ENCODE peak calls at places on chromosomes 11 and 22, in seven cellular contexts. Z is cardiac muscle cell, S is left ventricle myocardium inferior, J is tibial nerve, E is heart left ventricle, O is bronchial epithelial cell, Y is fibroblast of pulmonary artery. B is an unnamed sample.

GRCh38 chr11:78759067-78759466 is 184.4 kb upstream of the NARS2 start:
- DNase-seq in Z (no peak), S (no peak), J (no peak), E (no peak), O (no peak), Y (no peak), B (no peak)

GRCh38 chr11:134643115-134643514 is 231.1 kb upstream of the B3GAT1 start:
- DNase-seq in Z (no peak), S (no peak), J (no peak), E (no peak), O (no peak), Y (no peak), B (no peak)

GRCh38 chr11:71364176-71364671 is 84.0 kb downstream of the DHCR7 start:
- DNase-seq in Z (no peak), S (no peak), J (no peak), E (no peak), O (no peak), Y (no peak), B (no peak)

GRCh38 chr11:66126808-66127555 is 56.9 kb downstream of the PACS1 start:
- DNase-seq in Z (peak), S (peak), J (peak), E (peak), O (peak), Y (peak), B (peak)

GRCh38 chr11:102733232-102733875 is 8.6 kb upstream of the MMP8 start:
- DNase-seq in Z (peak), S (peak), J (peak), E (peak), O (peak), Y (peak), B (peak)

GRCh38 chr11:4416306-4416705 is 22.8 kb upstream of the TRIM21 start:
- DNase-seq in Z (no peak), S (no peak), J (no peak), E (no peak), O (no peak), Y (no peak), B (no peak)

GRCh38 chr11:134532176-134532920 is 120.3 kb upstream of the B3GAT1 start:
- DNase-seq in Z (no peak), S (no peak), J (no peak), E (no peak), O (no peak), Y (no peak), B (no peak)

GRCh38 chr22:18076060-18076497 is 1.7 kb upstream of the PEX26 start:
- DNase-seq in Z (peak), S (no peak), J (peak), E (peak), O (peak), Y (peak), B (peak)

DNA sequence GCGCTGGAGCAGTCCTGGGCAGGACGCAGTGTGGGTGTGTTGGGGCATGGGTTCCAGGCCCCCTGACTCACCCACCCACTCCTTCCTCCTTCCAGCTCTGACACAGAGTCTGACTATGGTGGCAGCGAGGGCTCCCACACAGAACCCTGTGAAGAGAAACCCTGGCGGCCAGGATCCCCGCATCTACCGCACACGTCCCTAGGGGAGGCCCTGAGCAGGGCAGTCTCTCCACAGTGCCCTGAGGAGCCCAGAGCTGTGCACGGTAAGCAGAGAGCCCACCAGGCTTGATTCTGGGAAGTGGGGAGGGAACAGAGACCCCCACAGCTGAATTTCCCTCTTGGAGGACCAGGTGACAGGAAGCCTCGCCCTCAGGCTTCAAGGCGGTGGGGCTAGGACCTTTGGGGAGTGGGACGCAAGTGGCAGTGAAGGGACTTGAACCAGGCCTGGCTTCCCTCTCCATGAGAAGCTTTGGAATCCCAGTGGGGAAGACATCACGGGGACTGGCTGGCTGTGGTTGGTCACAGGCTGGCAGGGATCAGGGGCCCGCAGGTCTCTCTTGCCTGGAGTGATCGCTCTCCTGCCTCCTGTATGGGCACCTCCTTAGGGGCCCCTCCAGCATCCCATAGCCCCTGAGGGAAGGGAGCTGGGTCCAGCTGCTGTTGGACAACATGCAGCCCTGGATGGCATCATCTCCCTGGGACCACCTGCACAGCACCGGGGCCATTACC is 96.4 kb upstream of the PARVA start:
- DNase-seq in Z (no peak), S (no peak), J (no peak), E (no peak), O (peak), Y (no peak), B (peak)
- TF ChIP-seq CTCF in Z (no peak), S (no peak), J (no peak), E (no peak), O (no peak), Y (no peak), B (no peak)

GRCh38 chr11:34250732-34251639 is 106.8 kb downstream of the ABTB2 start:
- DNase-seq in Z (no peak), S (peak), J (peak), E (peak), O (peak), Y (peak), B (peak)
- H3K4me3 ChIP-seq in Z (no peak), S (peak), J (no peak), E (peak), O (no peak), Y (peak), B (no peak)

DNA sequence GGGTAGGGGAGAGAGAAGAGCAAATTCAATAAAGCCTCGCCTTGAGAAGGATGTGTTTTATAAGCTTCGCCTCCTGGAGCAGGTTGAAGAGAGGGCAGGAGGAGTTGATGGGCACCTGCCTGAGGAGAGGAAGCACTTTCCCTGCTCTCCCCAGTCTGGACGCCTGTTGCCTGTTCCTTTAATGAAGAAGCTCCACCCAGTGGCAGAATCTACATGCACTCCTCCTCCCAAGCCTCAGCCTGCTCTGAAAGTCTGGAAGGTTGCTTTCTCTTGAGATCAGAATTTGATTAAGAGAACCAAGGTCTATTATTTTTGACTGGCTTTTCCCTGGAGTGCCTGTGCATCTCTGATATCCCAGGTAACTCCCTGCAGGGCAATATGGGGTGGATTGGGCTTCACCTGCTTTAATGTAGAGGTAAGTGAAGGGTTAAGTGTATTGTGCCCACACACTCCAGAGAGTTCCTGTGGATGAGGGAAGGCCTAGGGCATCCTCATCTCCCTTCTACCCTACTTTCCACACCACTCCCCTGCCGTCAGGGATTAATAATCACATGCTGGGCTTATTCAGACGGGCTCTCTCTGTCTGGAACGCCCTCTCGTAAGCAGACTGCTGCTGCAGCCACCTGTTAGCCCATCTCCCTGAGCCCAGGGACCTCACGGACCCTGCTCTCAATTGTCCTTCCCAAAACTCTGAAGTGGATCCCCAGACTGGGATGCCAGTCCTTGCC is 22.3 kb downstream of the NTM start:
- DNase-seq in Z (peak), S (no peak), J (no peak), E (no peak), O (peak), Y (no peak), B (peak)
- TF ChIP-seq CTCF in Z (peak), S (peak), J (no peak), E (no peak), O (peak), Y (no peak), B (peak)

GRCh38 chr11:133082851-133083488 is 449.3 kb downstream of the OPCML start:
- DNase-seq in Z (peak), S (peak), J (peak), E (peak), O (no peak), Y (peak), B (peak)
- H3K4me3 ChIP-seq in Z (peak), S (peak), J (peak), E (peak), O (peak), Y (peak), B (peak)

GRCh38 chr11:12159351-12160099 is 49.1 kb downstream of the MICAL2 start:
- DNase-seq in Z (peak), S (no peak), J (no peak), E (no peak), O (peak), Y (peak), B (peak)
- TF ChIP-seq CTCF in Z (peak), S (no peak), J (no peak), E (no peak), O (peak), Y (no peak), B (peak)

GRCh38 chr22:12601870-12602779 is 2925.9 kb upstream of the OR11H1 start:
- DNase-seq in Z (no peak), S (peak), J (no peak), E (no peak), O (no peak), Y (no peak), B (no peak)
- H3K4me3 ChIP-seq in Z (no peak), S (peak), J (no peak), E (peak), O (no peak), Y (no peak), B (no peak)

GRCh38 chr11:59144579-59145345 is 2.1 kb downstream of the FAM111A start:
- DNase-seq in Z (peak), S (peak), J (peak), E (peak), O (peak), Y (peak), B (peak)
- TF ChIP-seq CTCF in Z (peak), S (no peak), J (no peak), E (no peak), O (peak), Y (no peak), B (peak)

GRCh38 chr11:69640260-69640994 is 529 bp upstream of the CCND1 start:
- DNase-seq in Z (no peak), S (peak), J (no peak), E (peak), O (no peak), Y (peak), B (peak)
- H3K4me3 ChIP-seq in Z (peak), S (peak), J (peak), E (peak), O (peak), Y (peak), B (peak)

GRCh38 chr11:36711104-36711825 is 113.2 kb upstream of the RAG2 start:
- DNase-seq in Z (no peak), S (no peak), J (no peak), E (no peak), O (peak), Y (no peak), B (peak)
- TF ChIP-seq CTCF in Z (no peak), S (no peak), J (no peak), E (no peak), O (peak), Y (no peak), B (peak)

B was measured in epithelial cell of esophagus.